ENCODE peak calls at places on chromosomes 7 and 10, in ten cellular contexts. M, O, U, T, Q, C, D, V, G and Z are unnamed samples.

GRCh38 chr10:126387041-126387908 is 1.0 kb downstream of the ADAM12 start:
- DNase-seq in M (peak; percentile 58), O (no peak), U (peak; percentile 68), T (peak; percentile 64), Q (peak; percentile 32), C (peak; percentile 19), D (no peak), V (no peak), G (peak; percentile 76), Z (no peak)

GRCh38 chr10:70461397-70462348 is 16.9 kb upstream of the PALD1 start:
- DNase-seq in M (peak; percentile 42), O (no peak), U (peak; percentile 56), T (peak; percentile 72), Q (peak; percentile 48), C (no peak), D (no peak), V (peak; percentile 67), G (peak; percentile 63), Z (no peak)

GRCh38 chr7:99002146-99002826 is 124.0 kb downstream of the TRRAP start:
- DNase-seq in M (no peak), O (no peak), U (peak; percentile 6), T (no peak), Q (peak; percentile 35), C (no peak), D (no peak), V (no peak), G (no peak), Z (no peak)

GRCh38 chr10:59176241-59177030 is at the start of gene PHYHIPL:
- DNase-seq in M (no peak), O (peak; percentile 59), U (peak; percentile 64), T (peak; percentile 58), Q (no peak), C (no peak), D (no peak), V (no peak), G (no peak), Z (no peak)

GRCh38 chr7:47982610-47983009 is 3.2 kb upstream of the HUS1 start:
- DNase-seq in M (no peak), O (no peak), U (no peak), T (no peak), Q (no peak), C (no peak), D (no peak), V (no peak), G (no peak), Z (no peak)

GRCh38 chr10:86168256-86168655 is 198.3 kb downstream of the GRID1 start:
- DNase-seq in M (no peak), O (peak; percentile 47), U (no peak), T (peak; percentile 66), Q (no peak), C (no peak), D (no peak), V (no peak), G (no peak), Z (no peak)

GRCh38 chr7:108004220-108005142 is 1.5 kb upstream of the LAMB1 start:
- DNase-seq in M (peak; percentile 46), O (no peak), U (peak; percentile 49), T (peak; percentile 52), Q (no peak), C (no peak), D (no peak), V (no peak), G (peak; percentile 90), Z (no peak)

GRCh38 chr10:63723741-63724140 is 202.5 kb downstream of the REEP3 start:
- DNase-seq in M (no peak), O (no peak), U (no peak), T (no peak), Q (no peak), C (no peak), D (no peak), V (no peak), G (no peak), Z (no peak)

GRCh38 chr10:115171392-115171960 is 78.3 kb downstream of the ATRNL1 start:
- DNase-seq in M (no peak), O (no peak), U (no peak), T (no peak), Q (no peak), C (no peak), D (peak; percentile 6), V (peak; percentile 7), G (peak; percentile 15), Z (no peak)

GRCh38 chr7:30559566-30559965 is 35.1 kb upstream of the GARS1 start:
- DNase-seq in M (no peak), O (no peak), U (no peak), T (no peak), Q (no peak), C (no peak), D (no peak), V (no peak), G (peak; percentile 25), Z (no peak)
- H3K4me3 ChIP-seq in M (no peak overlapping the region), O (no peak overlapping the region), U (no peak overlapping the region), T (no peak overlapping the region), Q (no peak overlapping the region), C (no peak overlapping the region), D (no peak overlapping the region), V (no peak overlapping the region), G (no peak overlapping the region), Z (no peak overlapping the region)

DNA sequence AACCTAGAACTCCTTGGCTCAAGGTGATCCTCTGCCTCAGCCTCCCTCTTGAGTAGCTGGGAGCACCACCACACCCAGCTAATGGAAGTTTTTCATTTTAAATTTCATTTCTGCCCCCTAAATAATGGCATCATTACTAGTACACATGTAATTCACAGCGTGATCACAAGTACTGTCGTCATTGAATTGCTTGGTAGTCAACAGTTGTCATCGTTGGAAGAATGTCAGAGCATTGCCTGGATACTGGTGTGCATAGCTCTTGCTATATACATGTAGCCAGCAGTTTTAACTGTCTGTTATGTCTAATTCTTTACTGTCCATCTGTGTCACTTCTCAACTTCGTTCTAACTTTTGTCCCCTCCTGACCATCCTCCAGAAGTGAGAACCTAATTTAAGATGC is 62.1 kb downstream of the CRPPA start:
- DNase-seq in M (no peak), O (no peak), U (no peak), T (no peak), Q (no peak), C (no peak), D (no peak), V (no peak), G (peak; percentile 15), Z (no peak)
- H3K36me3 ChIP-seq in M (no peaks in the 10 kb centered on the region), O (no peaks in the 10 kb centered on the region), U (no peaks in the 10 kb centered on the region), T (no peaks in the 10 kb centered on the region), Q (no peaks in the 10 kb centered on the region), C (no peaks in the 10 kb centered on the region), D (no peaks in the 10 kb centered on the region), V (no peaks in the 10 kb centered on the region), G (no peaks in the 10 kb centered on the region), Z (no peaks in the 10 kb centered on the region)

DNA sequence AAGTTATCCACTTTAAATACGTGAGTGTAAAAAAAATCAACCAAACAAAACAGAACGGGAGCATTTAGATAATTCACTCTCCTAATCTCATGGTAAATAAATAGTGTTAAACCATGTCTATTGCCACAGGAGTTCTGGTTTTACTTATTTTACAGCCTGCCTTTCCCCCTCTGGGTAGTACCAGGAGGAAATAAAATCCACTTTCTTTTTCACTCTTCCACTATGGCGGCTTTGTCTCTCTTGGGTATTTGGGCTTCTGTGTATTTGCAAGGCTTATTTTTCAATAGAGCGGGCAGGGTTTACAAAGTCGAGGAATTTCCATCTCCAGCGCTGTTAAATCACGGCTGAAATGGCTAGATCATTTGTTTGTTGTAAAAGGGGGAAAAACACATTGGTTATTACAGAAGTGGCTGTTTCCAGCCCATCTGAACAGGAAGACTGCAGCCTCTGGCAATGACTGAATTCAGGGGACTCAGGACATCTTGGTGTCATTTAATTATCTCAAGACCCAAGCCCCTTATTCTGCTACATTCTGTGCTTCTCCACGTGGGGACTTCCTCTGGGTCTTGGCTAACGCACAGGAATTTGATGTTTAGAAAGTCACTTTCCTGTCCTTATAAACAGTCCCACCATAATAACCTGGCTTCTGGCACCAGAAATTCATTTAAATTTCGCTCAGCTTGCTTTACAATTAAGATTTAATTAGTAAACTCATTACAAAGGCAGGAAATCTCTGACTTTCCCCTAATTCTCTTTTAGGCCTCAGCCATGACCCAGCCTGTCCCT is 323.9 kb downstream of the GATA3 start:
- DNase-seq in M (no peak), O (no peak), U (no peak), T (no peak), Q (no peak), C (no peak), D (no peak), V (no peak), G (no peak), Z (no peak)
- H3K27ac ChIP-seq in M (no peak overlapping the region), O (no peak overlapping the region), U (no peak overlapping the region), T (no peak overlapping the region), Q (peak overlapping the region; percentile 24), C (no peak overlapping the region), D (no peak overlapping the region), V (no peak overlapping the region), G (no peak overlapping the region), Z (no peak overlapping the region)

DNA sequence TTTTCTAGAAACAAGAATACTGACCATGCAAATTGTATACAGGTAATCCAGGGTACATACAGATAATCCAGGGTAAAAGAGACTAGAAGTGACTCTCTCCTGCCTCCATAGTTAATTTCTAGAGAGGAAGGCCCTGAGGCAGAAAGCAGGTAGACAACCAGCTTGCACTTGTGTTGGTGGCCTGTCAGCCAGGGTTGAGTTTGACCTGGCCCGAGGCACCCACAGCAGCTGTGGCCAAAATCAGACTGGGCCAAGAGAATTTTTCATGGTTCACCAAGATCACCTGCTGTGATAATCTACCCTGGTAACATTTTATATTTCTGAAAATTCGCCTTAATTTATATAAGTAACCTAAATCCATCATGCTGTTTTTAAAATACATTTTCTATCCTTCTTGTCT is 386.5 kb upstream of the ETV1 start:
- DNase-seq in M (no peak), O (no peak), U (no peak), T (no peak), Q (no peak), C (no peak), D (no peak), V (no peak), G (no peak), Z (no peak)
- H3K4me3 ChIP-seq in M (no peak overlapping the region), O (no peak overlapping the region), U (no peak overlapping the region), T (no peak overlapping the region), Q (no peak overlapping the region), C (no peak overlapping the region), D (no peak overlapping the region), V (no peak overlapping the region), G (no peak overlapping the region), Z (no peak overlapping the region)

DNA sequence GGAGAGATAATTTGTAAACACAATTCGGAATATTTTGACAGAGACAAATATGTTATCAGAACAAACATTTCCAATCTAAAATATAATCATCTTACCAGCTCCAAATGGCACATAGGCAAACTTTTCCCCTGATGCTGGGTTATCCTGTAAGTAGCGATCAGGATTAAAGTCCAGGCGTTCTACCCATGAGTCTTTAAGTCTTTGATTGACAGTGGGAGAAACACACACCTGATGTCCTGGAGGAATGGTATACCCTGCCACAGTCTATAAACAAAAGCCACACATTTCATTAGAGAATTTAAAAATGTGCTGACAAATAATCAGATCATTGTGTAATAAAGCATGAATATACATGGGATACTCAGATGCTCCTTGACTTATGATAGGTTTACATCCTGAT is 17.3 kb downstream of the CYP51A1 start:
- DNase-seq in M (no peak), O (no peak), U (no peak), T (no peak), Q (no peak), C (no peak), D (no peak), V (no peak), G (no peak), Z (no peak)
- H3K36me3 ChIP-seq in M (no peaks in the 10 kb centered on the region), O (no peaks in the 10 kb centered on the region), U (peaks cover 3% of the 10 kb centered on the region), T (peaks cover 49% of the 10 kb centered on the region), Q (peaks cover 2% of the 10 kb centered on the region), C (peaks cover under 1% of the 10 kb centered on the region), D (peaks cover 83% of the 10 kb centered on the region), V (peaks cover 30% of the 10 kb centered on the region), G (peaks cover 54% of the 10 kb centered on the region), Z (peaks cover 4% of the 10 kb centered on the region)